ENCODE peak calls at places on chromosomes 11 and 22, in eight cellular contexts. P is fibroblast of pulmonary artery, E is H9, K is GM10248, V is progenitor cell of endocrine pancreas, C is A549, Z is pancreas, U is neural crest cell. W is an unnamed sample.

GRCh38 chr11:84788220-84788619 is 838.9 kb downstream of the DLG2 start:
- DNase-seq in P (no peak), Z (no peak), E (no peak), K (no peak), V (no peak), C (no peak), U (no peak), W (no peak)

GRCh38 chr22:21693333-21693998 is 27.7 kb downstream of the PPIL2 start:
- DNase-seq in U (no peak), Z (no peak), P (no peak), K (no peak), E (no peak), C (no peak), V (no peak), W (no peak)

GRCh38 chr11:64331569-64332371 is 8.2 kb upstream of the CCDC88B start:
- DNase-seq in U (no peak), V (no peak), Z (peak; percentile 82), P (peak; percentile 85), K (peak; percentile 79), E (peak; percentile 73), C (peak; percentile 92), W (peak; percentile 52)

GRCh38 chr22:49972163-49973017 is 11.8 kb downstream of the PIM3 start:
- DNase-seq in E (peak; percentile 38), C (no peak), P (no peak), Z (peak; percentile 65), K (no peak), U (peak; percentile 1), V (no peak), W (peak; percentile 25)

GRCh38 chr11:57546869-57547518 is 9.6 kb downstream of the SMTNL1 start:
- DNase-seq in U (no peak), Z (no peak), P (peak; percentile 41), K (peak; percentile 73), C (peak; percentile 50), V (no peak), E (peak; percentile 71), W (no peak)

GRCh38 chr11:130815921-130816320 is 100.4 kb downstream of the SNX19 start:
- DNase-seq in P (no peak), Z (no peak), K (no peak), V (no peak), U (no peak), E (no peak), C (no peak), W (no peak)

GRCh38 chr11:96256213-96256580 is 86.8 kb downstream of the MAML2 start:
- DNase-seq in E (no peak), P (no peak), V (no peak), U (no peak), C (no peak), K (no peak), Z (no peak), W (no peak)

GRCh38 chr22:49855491-49855911 is 1.9 kb downstream of the ZBED4 start:
- DNase-seq in K (no peak), E (no peak), P (peak; percentile 20), Z (peak; percentile 46), C (no peak), V (no peak), U (no peak), W (no peak)

GRCh38 chr11:111535281-111535680 is 5.2 kb upstream of the LAYN start:
- DNase-seq in Z (no peak), C (no peak), U (no peak), K (no peak), V (no peak), E (no peak), P (no peak), W (no peak)

GRCh38 chr22:50189184-50189848 is 3.6 kb downstream of the TRABD start:
- DNase-seq in C (no peak), Z (peak; percentile 88), P (no peak), K (no peak), E (no peak), U (no peak), V (no peak), W (no peak)

GRCh38 chr11:59669611-59670009 is 773 bp upstream of the PATL1 start:
- DNase-seq in P (peak; percentile 78), V (peak; percentile 18), K (no peak), Z (peak; percentile 70), U (peak; percentile 12), E (no peak), C (peak; percentile 21), W (no peak)

GRCh38 chr11:100930185-100930778 is 199.3 kb downstream of the PGR start:
- DNase-seq in E (no peak), U (no peak), C (peak; percentile 55), Z (no peak), K (peak; percentile 7), P (peak; percentile 84), V (no peak), W (no peak)

GRCh38 chr22:49018601-49019000 is 809.1 kb downstream of the BRD1 start:
- DNase-seq in P (no peak), U (no peak), K (no peak), E (peak; percentile 14), C (no peak), Z (no peak), V (no peak), W (no peak)

GRCh38 chr22:27656970-27657369 is 144.6 kb downstream of the MN1 start:
- DNase-seq in K (no peak), U (no peak), C (no peak), P (no peak), V (no peak), Z (no peak), E (no peak), W (no peak)

GRCh38 chr11:8383227-8383626 is 119.5 kb upstream of the LMO1 start:
- DNase-seq in Z (no peak), V (no peak), E (no peak), P (no peak), U (no peak), K (no peak), C (no peak), W (no peak)

GRCh38 chr11:64459609-64460008 is 100.6 kb downstream of the RPS6KA4 start:
- DNase-seq in V (no peak), K (no peak), C (no peak), Z (no peak), P (no peak), U (no peak), E (no peak), W (no peak)

GRCh38 chr11:132161538-132161937 is 791.1 kb downstream of the NTM start:
- DNase-seq in U (no peak), C (no peak), K (no peak), V (no peak), Z (no peak), E (no peak), P (no peak), W (no peak)

GRCh38 chr11:66970808-66971442 is 4.2 kb upstream of the C11orf86 start:
- DNase-seq in Z (no peak), K (no peak), C (peak; percentile 99), E (no peak), U (no peak), P (peak; percentile 100), V (no peak), W (no peak)

GRCh38 chr22:46008291-46008690 is 31.3 kb upstream of the WNT7B start:
- DNase-seq in C (no peak), K (no peak), V (no peak), E (no peak), P (no peak), U (no peak), Z (peak; percentile 51), W (no peak)

GRCh38 chr11:72652871-72653615 is 21.2 kb downstream of the PDE2A start:
- DNase-seq in E (peak; percentile 92), V (peak; percentile 37), U (peak; percentile 27), P (no peak), K (no peak), C (no peak), Z (no peak), W (no peak)

GRCh38 chr22:22818861-22819855 is 68.5 kb upstream of the IGLL5 start:
- DNase-seq in P (no peak), Z (no peak), U (no peak), K (peak; percentile 60), C (no peak), E (no peak), V (no peak), W (no peak)

DNA sequence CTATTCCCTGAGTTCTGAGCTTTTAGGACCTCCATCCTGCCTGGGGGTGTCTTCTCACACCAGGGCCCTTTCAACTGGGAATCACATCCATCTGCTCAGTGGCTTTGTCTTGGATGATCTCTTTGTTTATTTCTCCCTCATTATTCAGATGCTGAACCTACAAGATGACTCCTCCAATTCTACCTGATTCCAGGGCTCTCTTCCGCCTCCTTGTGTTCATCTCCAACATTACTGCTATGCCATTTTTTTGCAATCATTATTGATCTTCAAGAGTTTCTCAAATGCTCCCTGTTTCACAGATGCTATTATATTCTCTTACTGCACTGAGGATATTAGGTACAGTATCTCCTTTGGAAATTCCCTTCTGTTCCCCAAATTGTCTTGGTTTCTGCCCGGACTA is 307.7 kb downstream of the SHANK2 start:
- DNase-seq in P (no peak), K (no peak), V (no peak), Z (no peak), C (no peak), E (no peak), U (no peak), W (no peak)
- TF ChIP-seq CTCF in P (no peak), K (no peak), V (peak; percentile 35), Z (no peak), C (no peak), E (peak; percentile 69), U (peak; percentile 43), W (no peak)

GRCh38 chr22:32355760-32356159 is 1.9 kb upstream of the RFPL3 start:
- DNase-seq in Z (no peak), U (no peak), V (no peak), P (no peak), K (no peak), E (no peak), C (peak; percentile 31), W (no peak)
- TF ChIP-seq CTCF in Z (no peak), U (peak; percentile 44), V (peak; percentile 44), P (no peak), K (peak; percentile 1), E (peak; percentile 52), C (no peak), W (no peak)

DNA sequence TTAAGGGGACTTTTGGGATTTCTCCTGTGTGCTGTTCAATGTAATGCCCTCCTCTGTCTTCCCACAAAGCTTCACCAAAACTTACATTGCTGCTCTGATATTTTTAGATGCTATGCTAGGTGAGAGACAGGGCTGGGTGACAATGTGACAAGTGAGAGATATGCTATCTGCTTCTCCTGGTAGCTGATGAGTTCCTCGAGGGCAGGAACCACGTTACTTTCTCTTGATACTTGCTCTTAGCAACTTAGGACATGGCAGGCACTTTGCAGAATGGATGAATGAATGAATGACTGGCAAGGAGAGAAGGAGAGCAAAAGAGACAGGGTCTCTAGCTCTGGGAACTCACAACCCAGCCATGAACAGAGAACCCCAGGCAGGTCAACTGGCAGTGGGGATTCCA is 115.4 kb downstream of the C11orf58 start:
- DNase-seq in P (no peak), Z (no peak), K (no peak), C (no peak), E (no peak), U (no peak), V (no peak), W (no peak)
- TF ChIP-seq CTCF in P (no peak), Z (no peak), K (no peak), C (no peak), E (no peak), U (no peak), V (no peak), W (no peak)

DNA sequence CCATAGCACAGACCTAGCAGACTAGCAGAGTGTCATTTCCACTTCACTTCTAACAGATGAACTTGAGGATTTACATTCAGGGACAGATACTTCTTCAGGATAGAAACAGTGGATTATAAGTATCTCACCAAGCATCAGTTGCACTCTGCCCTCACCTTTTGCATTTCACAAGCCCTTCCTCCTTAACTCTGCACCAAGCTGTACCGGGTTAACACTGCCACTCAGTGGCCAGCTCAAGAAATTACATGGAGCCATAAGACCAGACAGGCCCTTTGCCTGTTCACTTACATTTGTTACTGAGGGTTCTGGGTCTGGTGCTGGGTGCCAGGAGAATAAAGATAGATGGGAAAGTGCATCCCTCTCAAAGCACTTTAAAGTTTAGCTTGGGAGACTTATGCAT is 309.8 kb downstream of the SHANK2 start:
- DNase-seq in K (no peak), Z (no peak), E (no peak), U (peak; percentile 14), P (peak; percentile 1), C (peak; percentile 72), V (no peak), W (no peak)
- TF ChIP-seq CTCF in K (no peak), Z (no peak), E (peak; percentile 72), U (peak; percentile 57), P (peak; percentile 21), C (peak; percentile 19), V (peak; percentile 40), W (no peak)